ENCODE peak calls at places on chromosomes 3 and 15, in six cellular contexts. S, L, D, G, P and B are unnamed samples.
A peak's percentile ranks its signal among the peaks of the same experiment; 100 is the strongest.

GRCh38 chr3:117268318-117268717 is 558.7 kb downstream of the TUSC7 start:
- DNase-seq in S (no peak), D (no peak), L (no peak), P (no peak), G (no peak), B (no peak)

GRCh38 chr15:90315276-90315982 is 36.7 kb upstream of the ZNF774 start:
- DNase-seq in D (peak; percentile 30), G (no peak), P (no peak), L (no peak), S (no peak), B (peak; percentile 56)

GRCh38 chr3:50515565-50516047 is 12.2 kb upstream of the CACNA2D2 start:
- DNase-seq in D (peak; percentile 12), G (no peak), P (no peak), L (peak; percentile 85), S (no peak), B (no peak)

GRCh38 chr3:152835311-152836102 is 576 bp downstream of the P2RY1 start:
- DNase-seq in G (no peak), S (peak; percentile 19), L (peak; percentile 62), P (peak; percentile 52), D (no peak), B (peak; percentile 4)

GRCh38 chr3:129560931-129561594 is 18.1 kb downstream of the H1-8 start:
- DNase-seq in L (peak; percentile 91), D (no peak), G (no peak), P (no peak), S (no peak), B (peak; percentile 76)

GRCh38 chr3:108416111-108416869 is 94.1 kb downstream of the MYH15 start:
- DNase-seq in D (no peak), S (no peak), P (no peak), L (no peak), G (no peak), B (peak; percentile 41)

GRCh38 chr3:155805802-155806618 is at the start of gene C3orf33:
- DNase-seq in G (no peak), P (peak; percentile 91), L (peak; percentile 95), D (peak; percentile 30), S (peak; percentile 84), B (peak; percentile 37)

GRCh38 chr3:127458698-127459097 is 131.8 kb downstream of the TPRA1 start:
- DNase-seq in G (no peak), P (peak; percentile 57), D (no peak), L (no peak), S (no peak), B (no peak)

GRCh38 chr3:46858456-46858855 is 4.8 kb downstream of the MYL3 start:
- DNase-seq in G (no peak), S (no peak), L (no peak), P (no peak), D (no peak), B (no peak)

GRCh38 chr3:183502237-183502636 is 53.3 kb downstream of the KLHL6 start:
- DNase-seq in D (no peak), P (no peak), G (no peak), L (no peak), S (no peak), B (no peak)

GRCh38 chr3:183298708-183299153 is 45.7 kb downstream of the B3GNT5 start:
- DNase-seq in D (no peak), S (no peak), L (no peak), P (peak; percentile 58), G (no peak), B (peak; percentile 94)

GRCh38 chr15:38894260-38894948 is 329.8 kb upstream of the RASGRP1 start:
- DNase-seq in D (no peak), L (no peak), S (peak; percentile 19), P (no peak), G (no peak), B (peak; percentile 96)

GRCh38 chr3:10116138-10116460 is 624 bp downstream of the BRK1 start:
- DNase-seq in S (peak; percentile 12), L (no peak), P (peak; percentile 54), G (no peak), D (peak; percentile 28), B (peak; percentile 54)

GRCh38 chr15:51226813-51227212 is 111.6 kb downstream of the CYP19A1 start:
- DNase-seq in G (no peak), P (no peak), D (no peak), L (no peak), S (no peak), B (no peak)

GRCh38 chr15:37028609-37029287 is 71.6 kb downstream of the MEIS2 start:
- DNase-seq in D (no peak), G (no peak), L (no peak), P (no peak), S (no peak), B (peak; percentile 42)

GRCh38 chr15:83815506-83815905 is 161.6 kb downstream of the ADAMTSL3 start:
- DNase-seq in G (no peak), S (no peak), D (no peak), L (no peak), P (no peak), B (no peak)

GRCh38 chr3:170002829-170003228 is 35.0 kb upstream of the GPR160 start:
- DNase-seq in P (no peak), S (no peak), L (no peak), G (no peak), D (no peak), B (no peak)

GRCh38 chr3:140292154-140292553 is 357.2 kb downstream of the CLSTN2 start:
- DNase-seq in D (no peak), S (no peak), G (no peak), L (no peak), P (no peak), B (no peak)

GRCh38 chr3:134839990-134840389 is 44.9 kb downstream of the EPHB1 start:
- DNase-seq in S (no peak), G (no peak), L (no peak), D (no peak), P (no peak), B (no peak)

GRCh38 chr3:100047455-100048141 is 66.7 kb downstream of the FILIP1L start:
- DNase-seq in L (no peak), S (peak; percentile 12), P (no peak), D (peak; percentile 86), G (peak; percentile 77), B (peak; percentile 97)

GRCh38 chr15:31150732-31151212 is 49.2 kb upstream of the TRPM1 start:
- DNase-seq in G (no peak), D (no peak), L (no peak), S (no peak), P (no peak), B (no peak)

GRCh38 chr15:58307313-58307961 is 124.4 kb upstream of the LIPC start:
- DNase-seq in D (no peak), G (no peak), P (no peak), L (peak; percentile 50), S (no peak), B (peak; percentile 77)

GRCh38 chr15:80418892-80419537 is 14.8 kb downstream of the ARNT2 start:
- DNase-seq in L (peak; percentile 45), D (peak; percentile 47), P (peak; percentile 25), S (peak; percentile 56), G (no peak), B (peak; percentile 72)

GRCh38 chr3:93867425-93867824 is 106.3 kb downstream of the PROS1 start:
- DNase-seq in G (no peak), P (peak; percentile 3), S (no peak), D (no peak), L (no peak), B (no peak)

GRCh38 chr3:169528289-169528688 is 135.2 kb downstream of the MECOM start:
- DNase-seq in D (no peak), P (no peak), L (no peak), G (no peak), S (no peak), B (peak; percentile 42)

GRCh38 chr3:8286749-8287148 is 214.9 kb upstream of the LMCD1 start:
- DNase-seq in D (no peak), P (no peak), L (no peak), G (no peak), S (no peak), B (no peak)

GRCh38 chr3:86792316-86792715 is 198.6 kb downstream of the VGLL3 start:
- DNase-seq in S (no peak), G (no peak), L (no peak), P (no peak), D (no peak), B (peak; percentile 66)

GRCh38 chr3:86797946-86798345 is 193.0 kb downstream of the VGLL3 start:
- DNase-seq in D (no peak), S (no peak), P (no peak), L (no peak), G (no peak), B (no peak)

GRCh38 chr3:86788371-86788770 is 202.6 kb downstream of the VGLL3 start:
- DNase-seq in D (no peak), L (no peak), P (no peak), G (no peak), S (no peak), B (no peak)

GRCh38 chr3:86794336-86795065 is 196.4 kb downstream of the VGLL3 start:
- DNase-seq in P (no peak), S (no peak), G (no peak), D (no peak), L (no peak), B (peak; percentile 59)

GRCh38 chr3:86793786-86794185 is 197.2 kb downstream of the VGLL3 start:
- DNase-seq in G (no peak), P (no peak), D (peak; percentile 3), L (no peak), S (no peak), B (peak; percentile 97)
- TF ChIP-seq SMC3 in G (no peak), P (no peak), D (no peak), L (no peak), S (no peak), B (no peak)

GRCh38 chr15:78673917-78674444 is 33.0 kb upstream of the CHRNB4 start:
- DNase-seq in G (no peak), D (no peak), L (no peak), P (no peak), S (no peak), B (no peak)
- TF ChIP-seq SMC3 in G (no peak), D (no peak), L (no peak), P (no peak), S (no peak), B (no peak)

DNA sequence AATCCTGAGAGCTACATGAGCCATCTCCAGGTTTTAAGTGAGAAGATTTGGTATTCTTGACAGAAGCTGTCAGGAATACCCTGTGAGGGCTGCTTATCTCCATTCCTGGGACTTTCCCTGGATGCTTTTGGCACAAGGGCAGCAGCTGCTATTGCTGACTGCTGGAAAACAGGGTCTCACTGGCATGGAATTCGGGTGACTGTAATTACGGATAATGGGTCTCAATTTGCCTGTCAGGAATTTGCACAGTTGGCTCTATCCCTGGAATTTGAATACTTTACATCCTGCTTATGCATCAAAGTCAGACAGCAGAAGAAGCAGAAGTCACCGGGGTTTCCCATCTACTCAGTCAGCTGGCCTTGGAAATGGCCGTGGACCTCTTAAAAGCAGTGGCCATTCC is 26.0 kb upstream of the AKAP13 start:
- DNase-seq in G (no peak), P (no peak), S (no peak), D (no peak), L (no peak), B (peak; percentile 77)
- TF ChIP-seq SMC3 in G (no peak), P (no peak), S (no peak), D (no peak), L (no peak), B (no peak)

GRCh38 chr3:141828487-141829284 is 47.8 kb upstream of the ATP1B3 start:
- DNase-seq in S (no peak), L (no peak), G (no peak), D (no peak), P (no peak), B (peak; percentile 3)
- TF ChIP-seq SMC3 in S (no peak), L (no peak), G (no peak), D (no peak), P (no peak), B (no peak)